ENCODE peak calls at places on chromosomes 7 and 10, in four cellular contexts. O is tibial nerve; Z is CD8-positive, alpha-beta memory T cell; L is RWPE2. W is an unnamed sample. For H3K9me3, the result is how much of the 10 kb centered on the place peaks cover.

GRCh38 chr10:31947144-31947926 is 18.7 kb upstream of the ARHGAP12 start:
- DNase-seq in O (no peak), L (no peak), Z (no peak), W (no peak)

GRCh38 chr10:34498821-34499220 is 316.3 kb downstream of the PARD3 start:
- DNase-seq in O (no peak), Z (no peak), L (no peak), W (no peak)

GRCh38 chr10:75042292-75042974 is 69.0 kb upstream of the SAMD8 start:
- DNase-seq in L (no peak), O (no peak), Z (no peak), W (no peak)

GRCh38 chr10:36023939-36024338 is 381.8 kb upstream of the FZD8 start:
- DNase-seq in Z (no peak), O (no peak), L (no peak), W (no peak)

GRCh38 chr7:15439853-15440252 is 122.0 kb downstream of the AGMO start:
- DNase-seq in Z (no peak), L (no peak), O (no peak), W (no peak)

GRCh38 chr10:33139191-33139646 is 181.2 kb upstream of the ITGB1 start:
- DNase-seq in Z (peak), L (no peak), O (no peak), W (peak)

GRCh38 chr7:93890464-93891068 is at the start of gene TFPI2:
- DNase-seq in Z (no peak), O (no peak), L (peak), W (no peak)

GRCh38 chr7:151342102-151342646 is 562 bp downstream of the NUB1 start:
- DNase-seq in L (no peak), Z (no peak), O (no peak), W (no peak)

GRCh38 chr10:35685402-35685801 is 43.3 kb upstream of the FZD8 start:
- DNase-seq in L (no peak), Z (no peak), O (no peak), W (no peak)

GRCh38 chr10:33519130-33519860 is 184.8 kb upstream of the NRP1 start:
- DNase-seq in O (no peak), L (no peak), Z (no peak), W (no peak)

GRCh38 chr7:1247527-1248041 is 14.9 kb downstream of the UNCX start:
- DNase-seq in L (no peak), O (no peak), Z (no peak), W (no peak)

GRCh38 chr7:106329971-106330733 is 45.4 kb upstream of the NAMPT start:
- DNase-seq in O (no peak), Z (no peak), L (no peak), W (no peak)

GRCh38 chr7:20299145-20299544 is 31.6 kb upstream of the ITGB8 start:
- DNase-seq in O (no peak), Z (no peak), L (no peak), W (no peak)

GRCh38 chr10:100022403-100022802 is 12.7 kb upstream of the DNMBP start:
- DNase-seq in Z (no peak), L (no peak), O (no peak), W (no peak)

GRCh38 chr10:71784679-71785272 is 11.5 kb upstream of the VSIR start:
- DNase-seq in O (no peak), L (no peak), Z (no peak), W (no peak)

GRCh38 chr7:122829962-122830361 is 56.3 kb downstream of the CADPS2 start:
- DNase-seq in Z (no peak), L (no peak), O (no peak), W (no peak)

GRCh38 chr7:93949468-93949867 is 27.9 kb downstream of the GNG11 start:
- DNase-seq in Z (no peak), O (no peak), L (no peak), W (no peak)

GRCh38 chr10:106399112-106399511 is 765.4 kb downstream of the SORCS1 start:
- DNase-seq in Z (no peak), L (no peak), O (no peak), W (no peak)

GRCh38 chr10:88110355-88110754 is 246.9 kb downstream of the PTEN start:
- DNase-seq in Z (no peak), L (no peak), O (no peak), W (no peak)

GRCh38 chr10:35416628-35417625 is 80.6 kb downstream of the CCNY start:
- DNase-seq in O (no peak), L (no peak), Z (no peak), W (no peak)

GRCh38 chr10:60420991-60421894 is 31.6 kb upstream of the ANK3 start:
- DNase-seq in L (no peak), O (no peak), Z (no peak), W (no peak)

GRCh38 chr7:69967152-69967591 is 368.9 kb downstream of the AUTS2 start:
- DNase-seq in Z (no peak), O (peak), L (no peak), W (no peak)

GRCh38 chr10:80498833-80499671 is 38.6 kb upstream of the SH2D4B start:
- DNase-seq in O (peak), L (peak), Z (no peak), W (no peak)

GRCh38 chr10:103882285-103883007 is 27.1 kb upstream of the SH3PXD2A start:
- DNase-seq in Z (no peak), O (no peak), L (no peak), W (no peak)

GRCh38 chr7:94431203-94431602 is 36.5 kb downstream of the COL1A2 start:
- DNase-seq in Z (no peak), L (no peak), O (no peak), W (no peak)

GRCh38 chr7:80635998-80636397 is 2.4 kb upstream of the CD36 start:
- DNase-seq in L (no peak), Z (no peak), O (no peak), W (no peak)

GRCh38 chr10:132374176-132374575 is 22.8 kb upstream of the PWWP2B start:
- DNase-seq in L (peak), O (no peak), Z (no peak), W (no peak)

GRCh38 chr10:17200035-17200884 is 1.2 kb downstream of the TRDMT1 start:
- DNase-seq in L (no peak), Z (no peak), O (no peak), W (no peak)

GRCh38 chr7:156857757-156858156 is 35.2 kb downstream of the LMBR1 start:
- DNase-seq in L (no peak), O (no peak), Z (no peak), W (no peak)

GRCh38 chr7:156854654-156855053 is 38.3 kb downstream of the LMBR1 start:
- DNase-seq in O (no peak), L (no peak), Z (no peak), W (no peak)

GRCh38 chr7:156861212-156861611 is 31.8 kb downstream of the LMBR1 start:
- DNase-seq in Z (no peak), O (no peak), L (no peak), W (no peak)

GRCh38 chr7:156858523-156858922 is 34.5 kb downstream of the LMBR1 start:
- DNase-seq in Z (no peak), L (no peak), O (no peak), W (no peak)
- H3K9me3 ChIP-seq in Z (under half), L (under half), O (under half), W (under half)

GRCh38 chr10:130817046-130817624 is 494.4 kb downstream of the TCERG1L start:
- DNase-seq in Z (no peak), O (no peak), L (no peak), W (no peak)

GRCh38 chr10:130816116-130816901 is 495.2 kb downstream of the TCERG1L start:
- DNase-seq in Z (no peak), O (no peak), L (no peak), W (no peak)

GRCh38 chr10:130824230-130825014 is 487.1 kb downstream of the TCERG1L start:
- DNase-seq in Z (no peak), O (no peak), L (no peak), W (no peak)

GRCh38 chr10:130817674-130818073 is 493.8 kb downstream of the TCERG1L start:
- DNase-seq in Z (no peak), O (no peak), L (no peak), W (no peak)

GRCh38 chr10:130820880-130821482 is 490.5 kb downstream of the TCERG1L start:
- DNase-seq in O (no peak), L (no peak), Z (no peak), W (no peak)
- H3K9me3 ChIP-seq in O (under half), L (under half), Z (under half), W (under half)

GRCh38 chr10:48381971-48382370 is 75.5 kb downstream of the MAPK8 start:
- DNase-seq in Z (no peak), L (no peak), O (no peak), W (no peak)

GRCh38 chr10:48382982-48383381 is 76.5 kb downstream of the MAPK8 start:
- DNase-seq in O (no peak), L (no peak), Z (no peak), W (no peak)

GRCh38 chr10:48377751-48378585 is 71.5 kb downstream of the MAPK8 start:
- DNase-seq in L (no peak), Z (no peak), O (no peak), W (no peak)

GRCh38 chr10:48383393-48383792 is 76.9 kb downstream of the MAPK8 start:
- DNase-seq in L (no peak), O (no peak), Z (no peak), W (no peak)

GRCh38 chr10:48378675-48379074 is 72.2 kb downstream of the MAPK8 start:
- DNase-seq in Z (no peak), O (no peak), L (no peak), W (no peak)
- H3K9me3 ChIP-seq in Z (under half), O (under half), L (under half), W (under half)

GRCh38 chr7:157762824-157763223 is 426.0 kb downstream of the DNAJB6 start:
- DNase-seq in L (no peak), O (no peak), Z (no peak), W (no peak)
- H3K9me3 ChIP-seq in L (under half), O (under half), Z (under half), W (under half)